ENCODE peak calls at places on chromosomes 4 and X, in five cellular contexts. Z is stomach, J is pancreas, N is GM12878, V is endothelial cell. S is an unnamed sample.

GRCh38 chrX:22097295-22097694 is 65.2 kb downstream of the PHEX start:
- DNase-seq in Z (no peak), J (no peak), N (no peak), V (no peak), S (no peak)

GRCh38 chrX:38061335-38061734 is 55.0 kb downstream of the SYTL5 start:
- DNase-seq in Z (no peak), J (no peak), N (no peak), V (no peak), S (no peak)

GRCh38 chr4:141347738-141348524 is 127.2 kb downstream of the ZNF330 start:
- DNase-seq in Z (no peak), J (no peak), N (no peak), V (no peak), S (no peak)

GRCh38 chr4:153151535-153152452 is 52.4 kb upstream of the TRIM2 start:
- DNase-seq in Z (peak), J (peak), N (no peak), V (peak), S (peak)

GRCh38 chrX:10617964-10618342 is 2.4 kb downstream of the MID1 start:
- DNase-seq in Z (peak), J (no peak), N (no peak), V (no peak), S (peak)

GRCh38 chr4:11106769-11107168 is 321.9 kb downstream of the HS3ST1 start:
- DNase-seq in Z (no peak), J (no peak), N (no peak), V (no peak), S (no peak)

GRCh38 chr4:152202415-152202814 is 333.5 kb downstream of the FBXW7 start:
- DNase-seq in Z (no peak), J (no peak), N (no peak), V (no peak), S (no peak)

GRCh38 chr4:147724468-147725201 is 7.3 kb upstream of the ARHGAP10 start:
- DNase-seq in Z (no peak), J (no peak), N (no peak), V (no peak), S (no peak)

GRCh38 chrX:63585936-63586335 is 199.1 kb downstream of the ARHGEF9 start:
- DNase-seq in Z (no peak), J (no peak), N (no peak), V (no peak), S (no peak)

GRCh38 chr4:46999584-46999983 is 6.2 kb upstream of the GABRA4 start:
- DNase-seq in Z (no peak), J (no peak), N (no peak), V (no peak), S (no peak)

GRCh38 chrX:127459784-127460183 is 592.4 kb downstream of the ACTRT1 start:
- DNase-seq in Z (no peak), J (no peak), N (no peak), V (no peak), S (no peak)

GRCh38 chrX:8783100-8784098 is 17.8 kb downstream of the FAM9A start:
- DNase-seq in Z (no peak), J (peak), N (no peak), V (peak), S (peak)

GRCh38 chrX:150983526-150984163 is 510 bp downstream of the HMGB3 start:
- DNase-seq in Z (no peak), J (no peak), N (no peak), V (no peak), S (peak)

DNA sequence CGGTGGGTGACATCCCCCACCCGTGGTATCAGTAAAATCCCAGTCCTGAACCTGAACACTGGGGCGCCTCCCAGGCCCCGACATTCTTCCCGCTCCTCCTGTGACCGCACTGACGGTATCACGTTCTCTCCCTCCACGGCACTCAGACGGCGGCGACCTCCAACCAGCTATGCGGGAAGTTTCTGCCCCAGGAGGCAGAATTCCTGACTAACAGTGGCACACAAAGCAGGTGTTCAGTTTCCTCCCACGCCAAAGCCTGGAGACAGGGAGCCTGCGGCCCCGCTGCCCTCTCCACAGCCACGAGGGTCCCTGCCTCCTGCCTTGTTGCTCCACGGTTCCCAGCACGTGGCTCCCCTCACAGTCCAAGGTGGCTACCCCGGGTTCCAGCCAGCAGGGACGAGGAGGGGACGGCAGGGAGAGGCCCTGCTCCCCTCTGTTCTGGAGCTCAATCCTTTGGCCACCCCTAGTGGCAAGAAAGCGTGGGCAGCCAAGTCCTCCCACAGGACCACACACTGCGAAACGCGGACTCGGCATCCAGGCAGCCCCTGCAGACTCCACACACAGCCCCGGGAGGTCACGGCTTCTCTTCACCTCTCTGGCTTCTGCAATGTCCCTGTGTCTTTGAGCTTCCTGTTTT is 15.2 kb downstream of the CTBP1 start:
- DNase-seq in Z (no peak), J (peak), N (no peak), V (no peak), S (no peak)
- TF ChIP-seq CTCF in Z (no peak), J (no peak), N (peak), V (no peak), S (no peak)

GRCh38 chr4:86973668-86974067 is 38.9 kb downstream of the AFF1 start:
- DNase-seq in Z (no peak), J (no peak), N (no peak), V (no peak), S (no peak)

GRCh38 chr4:86972997-86973396 is 38.2 kb downstream of the AFF1 start:
- DNase-seq in Z (peak), J (peak), N (no peak), V (no peak), S (peak)

GRCh38 chr4:86975927-86976326 is 41.1 kb downstream of the AFF1 start:
- DNase-seq in Z (no peak), J (no peak), N (no peak), V (no peak), S (no peak)

GRCh38 chr4:86976801-86977485 is 42.1 kb downstream of the AFF1 start:
- DNase-seq in Z (no peak), J (no peak), N (no peak), V (no peak), S (no peak)

DNA sequence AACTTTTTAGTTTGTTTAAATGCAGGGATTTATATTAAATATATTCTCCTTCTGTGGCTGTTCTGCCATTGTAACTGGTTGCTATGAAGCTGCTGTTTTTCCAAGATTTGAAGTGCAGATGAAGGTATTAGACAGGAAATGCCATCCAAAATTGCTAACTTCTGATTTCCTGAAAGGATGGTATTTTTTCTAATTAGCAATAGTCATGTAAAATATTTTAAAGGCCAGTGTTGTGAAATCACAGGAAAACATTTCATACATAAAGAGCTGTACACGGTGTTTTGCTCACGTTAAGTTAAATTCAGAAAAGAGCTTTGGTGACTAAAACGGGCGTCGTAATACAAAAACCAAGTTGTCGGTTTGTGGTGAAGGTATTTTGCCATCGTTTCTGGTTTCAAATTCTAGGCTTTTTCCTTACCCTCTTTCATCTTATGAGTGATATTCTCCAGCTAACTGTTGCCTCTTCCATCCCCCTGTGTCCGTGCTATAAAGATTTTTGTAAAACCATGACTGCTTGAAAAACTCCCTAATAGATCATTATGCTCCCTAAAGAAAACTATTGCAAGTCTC is 39.8 kb downstream of the AFF1 start:
- DNase-seq in Z (no peak), J (no peak), N (no peak), V (no peak), S (no peak)
- TF ChIP-seq CTCF in Z (no peak), J (no peak), N (no peak), V (no peak), S (no peak)

GRCh38 chrX:85112270-85112669 is 108.6 kb downstream of the APOOL start:
- DNase-seq in Z (no peak), J (no peak), N (no peak), V (no peak), S (no peak)

GRCh38 chrX:85115252-85115651 is 111.6 kb downstream of the APOOL start:
- DNase-seq in Z (no peak), J (no peak), N (no peak), V (no peak), S (no peak)

GRCh38 chrX:85114171-85114570 is 110.5 kb downstream of the APOOL start:
- DNase-seq in Z (no peak), J (no peak), N (no peak), V (no peak), S (no peak)

GRCh38 chrX:85113746-85114145 is 110.1 kb downstream of the APOOL start:
- DNase-seq in Z (no peak), J (no peak), N (no peak), V (no peak), S (no peak)

GRCh38 chrX:85114776-85115175 is 111.1 kb downstream of the APOOL start:
- DNase-seq in Z (no peak), J (no peak), N (no peak), V (no peak), S (no peak)
- TF ChIP-seq CTCF in Z (no peak), J (no peak), N (peak), V (no peak), S (no peak)

GRCh38 chrX:70422886-70423336 is at the start of gene GDPD2:
- DNase-seq in Z (peak), J (no peak), N (no peak), V (peak), S (peak)
- TF ChIP-seq CTCF in Z (peak), J (no peak), N (peak), V (no peak), S (peak)

GRCh38 chrX:39852496-39852895 is 245.3 kb downstream of the BCOR start:
- DNase-seq in Z (no peak), J (no peak), N (no peak), V (no peak), S (no peak)

GRCh38 chrX:39848900-39849299 is 248.9 kb downstream of the BCOR start:
- DNase-seq in Z (no peak), J (no peak), N (no peak), V (no peak), S (no peak)

GRCh38 chrX:39850630-39851152 is 247.1 kb downstream of the BCOR start:
- DNase-seq in Z (no peak), J (no peak), N (no peak), V (no peak), S (no peak)

GRCh38 chrX:39848243-39848642 is 249.5 kb downstream of the BCOR start:
- DNase-seq in Z (no peak), J (no peak), N (no peak), V (no peak), S (no peak)

GRCh38 chrX:39850209-39850608 is 247.5 kb downstream of the BCOR start:
- DNase-seq in Z (no peak), J (no peak), N (no peak), V (no peak), S (no peak)
- TF ChIP-seq CTCF in Z (no peak), J (no peak), N (no peak), V (no peak), S (no peak)

DNA sequence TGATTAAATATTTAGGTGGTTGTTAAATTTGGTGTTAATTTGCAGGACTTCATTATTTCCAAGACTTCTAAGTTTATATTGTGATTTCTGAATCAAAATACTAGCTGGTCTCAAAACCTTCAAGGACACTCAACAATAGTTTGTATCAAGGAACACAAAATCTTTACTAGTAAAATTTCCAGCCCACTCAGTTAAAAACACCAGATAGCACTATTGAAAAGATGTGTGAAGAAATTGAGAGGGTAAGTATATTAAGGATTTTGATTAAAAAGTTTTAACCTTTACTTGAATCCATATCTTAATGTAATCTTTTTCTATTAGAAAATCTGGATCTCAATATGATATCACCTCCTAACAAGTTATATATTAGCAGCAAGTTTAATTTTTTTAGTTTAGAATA is 89.3 kb upstream of the UGT8 start:
- DNase-seq in Z (no peak), J (no peak), N (no peak), V (no peak), S (no peak)
- TF ChIP-seq CTCF in Z (no peak), J (no peak), N (no peak), V (no peak), S (no peak)

DNA sequence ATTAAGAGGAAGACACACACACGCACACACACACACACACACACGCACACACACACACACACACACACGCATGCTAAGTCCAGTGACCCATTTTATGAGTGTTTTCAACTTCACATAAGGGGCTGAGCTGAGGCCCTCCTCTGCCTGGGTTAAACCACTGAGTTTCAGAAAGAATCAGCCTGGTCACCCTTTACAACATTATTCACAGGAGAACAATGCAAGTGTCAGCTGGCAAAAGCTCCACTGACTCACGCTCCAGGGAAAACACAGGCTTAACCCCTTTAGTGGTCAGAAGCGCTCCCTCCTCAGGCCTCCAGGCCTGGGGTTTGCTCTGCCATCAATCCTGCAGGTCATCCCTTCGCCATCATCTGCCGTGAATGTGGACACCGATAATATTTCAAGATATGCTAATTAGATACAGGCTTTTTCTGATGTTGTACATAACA is 46.9 kb downstream of the ACOX3 start:
- DNase-seq in Z (no peak), J (no peak), N (no peak), V (no peak), S (no peak)
- TF ChIP-seq CTCF in Z (no peak), J (no peak), N (no peak), V (no peak), S (no peak)

GRCh38 chrX:18677140-18677834 is 5.4 kb upstream of the RS1 start:
- DNase-seq in Z (peak), J (no peak), N (no peak), V (no peak), S (peak)

GRCh38 chrX:18674788-18675735 is 3.2 kb upstream of the RS1 start:
- DNase-seq in Z (peak), J (peak), N (peak), V (peak), S (peak)

GRCh38 chrX:18676050-18676449 is 4.1 kb upstream of the RS1 start:
- DNase-seq in Z (no peak), J (no peak), N (no peak), V (no peak), S (no peak)

GRCh38 chrX:18674417-18674787 is 2.5 kb upstream of the RS1 start:
- DNase-seq in Z (peak), J (peak), N (no peak), V (no peak), S (peak)

GRCh38 chrX:18676470-18676869 is 4.6 kb upstream of the RS1 start:
- DNase-seq in Z (no peak), J (no peak), N (no peak), V (peak), S (no peak)
- TF ChIP-seq CTCF in Z (no peak), J (no peak), N (no peak), V (peak), S (no peak)